ENCODE peak calls at places on chromosome 16, in six cellular contexts. Z is mucosa of gallbladder, S is SK-N-MC, P is RWPE1, L is progenitor cell of endocrine pancreas, B is transverse colon. V is an unnamed sample.
A peak's percentile ranks its signal among the peaks of the same experiment; 100 is the strongest.

GRCh38 chr16:85562102-85562786 is 50.9 kb upstream of the GSE1 start:
- DNase-seq in Z (no peak), S (no peak), P (no peak), L (no peak), B (no peak), V (no peak)

GRCh38 chr16:82016268-82016667 is 5.0 kb upstream of the SDR42E1 start:
- DNase-seq in Z (peak; percentile 42), S (no peak), P (peak; percentile 49), L (no peak), B (no peak), V (peak; percentile 59)

GRCh38 chr16:24540575-24541240 is 1.3 kb downstream of the RBBP6 start:
- DNase-seq in Z (no peak), S (no peak), P (peak; percentile 7), L (no peak), B (no peak), V (peak; percentile 28)

GRCh38 chr16:49828545-49829267 is 27.2 kb downstream of the ZNF423 start:
- DNase-seq in Z (no peak), S (no peak), P (no peak), L (no peak), B (no peak), V (no peak)

GRCh38 chr16:69885722-69886121 is 65.4 kb upstream of the CLEC18A start:
- DNase-seq in Z (no peak), S (no peak), P (no peak), L (no peak), B (no peak), V (no peak)

GRCh38 chr16:67963325-67964321 is 4.8 kb downstream of the SLC12A4 start:
- DNase-seq in Z (no peak), S (no peak), P (no peak), L (no peak), B (no peak), V (no peak)

GRCh38 chr16:68444058-68444657 is 4.2 kb downstream of the SMPD3 start:
- DNase-seq in Z (peak; percentile 59), S (no peak), P (peak; percentile 49), L (peak; percentile 70), B (peak; percentile 49), V (peak; percentile 39)

GRCh38 chr16:79571065-79571697 is 29.4 kb downstream of the MAF start:
- DNase-seq in Z (no peak), S (no peak), P (no peak), L (no peak), B (no peak), V (no peak)

GRCh38 chr16:14530046-14530445 is 100.0 kb downstream of the PARN start:
- DNase-seq in Z (no peak), S (no peak), P (no peak), L (no peak), B (no peak), V (no peak)

GRCh38 chr16:888901-889570 is 81.7 kb downstream of the LMF1 start:
- DNase-seq in Z (no peak), S (no peak), P (no peak), L (no peak), B (no peak), V (no peak)

GRCh38 chr16:58684001-58684353 is 593 bp downstream of the SLC38A7 start:
- DNase-seq in Z (no peak), S (no peak), P (no peak), L (no peak), B (no peak), V (peak; percentile 19)